ENCODE peak calls at places on chromosomes 11 and 22, in five cellular contexts. G is lower lobe of right lung; F is CD8-positive, alpha-beta memory T cell; M is cardiac fibroblast; O is kidney. A is an unnamed sample.

GRCh38 chr11:75236062-75236461 is 4.5 kb upstream of the TPBGL start:
- DNase-seq in G (no peak), F (no peak), O (no peak), M (no peak), A (no peak)

GRCh38 chr22:30280495-30280894 is 8.8 kb downstream of the CASTOR1 start:
- DNase-seq in G (no peak), M (no peak), O (no peak), F (no peak), A (no peak)

GRCh38 chr22:35866646-35867045 is 149.0 kb downstream of the APOL5 start:
- DNase-seq in M (peak), O (no peak), G (no peak), F (no peak), A (no peak)

GRCh38 chr22:24326266-24326665 is 55.6 kb downstream of the SPECC1L start:
- DNase-seq in G (no peak), F (no peak), O (no peak), M (no peak), A (no peak)

GRCh38 chr11:124199702-124200101 is 16.6 kb downstream of the OR10D3 start:
- DNase-seq in M (no peak), F (no peak), O (no peak), G (no peak), A (no peak)

GRCh38 chr22:32355760-32356159 is 1.9 kb upstream of the RFPL3 start:
- DNase-seq in G (no peak), F (no peak), M (no peak), O (no peak), A (no peak)

GRCh38 chr22:22698263-22698750 is 53.9 kb downstream of the GGTLC2 start:
- DNase-seq in G (no peak), F (no peak), M (no peak), O (peak), A (no peak)

GRCh38 chr11:64722141-64723050 is 601 bp downstream of the NRXN2 start:
- DNase-seq in O (no peak), F (no peak), G (no peak), M (no peak), A (no peak)

GRCh38 chr11:21396351-21397008 is 727.1 kb downstream of the NELL1 start:
- DNase-seq in F (no peak), O (no peak), G (no peak), M (no peak), A (no peak)

GRCh38 chr11:110894224-110894623 is 182.0 kb upstream of the ARHGAP20 start:
- DNase-seq in F (no peak), O (no peak), M (no peak), G (no peak), A (no peak)

GRCh38 chr11:123176785-123177184 is 18.3 kb downstream of the CLMP start:
- DNase-seq in M (no peak), O (no peak), F (no peak), G (no peak), A (no peak)

GRCh38 chr11:12868315-12869073 is 140.6 kb upstream of the RASSF10 start:
- DNase-seq in O (no peak), M (peak), F (no peak), G (no peak), A (no peak)

GRCh38 chr22:19801340-19802000 is 40.9 kb downstream of the TBX1 start:
- DNase-seq in F (no peak), G (peak), O (peak), M (no peak), A (no peak)

GRCh38 chr11:36002196-36002595 is 58.3 kb downstream of the LDLRAD3 start:
- DNase-seq in O (no peak), F (no peak), G (no peak), M (no peak), A (no peak)

GRCh38 chr11:131581006-131581405 is 210.6 kb downstream of the NTM start:
- DNase-seq in G (no peak), O (no peak), M (no peak), F (no peak), A (no peak)

GRCh38 chr11:18575361-18575760 is 13.2 kb downstream of the UEVLD start:
- DNase-seq in M (no peak), O (no peak), G (no peak), F (no peak), A (no peak)

GRCh38 chr11:120316880-120317688 is 8.0 kb upstream of the TLCD5 start:
- DNase-seq in O (peak), F (no peak), M (peak), G (peak), A (peak)

GRCh38 chr11:120136356-120136755 is 1.6 kb downstream of the TRIM29 start:
- DNase-seq in G (peak), M (no peak), O (no peak), F (no peak), A (no peak)

GRCh38 chr22:24803064-24803542 is 2.9 kb upstream of the SGSM1 start:
- DNase-seq in F (peak), O (no peak), M (peak), G (no peak), A (peak)

GRCh38 chr11:36743039-36743438 is 145.0 kb upstream of the RAG2 start:
- DNase-seq in F (no peak), G (no peak), M (no peak), O (no peak), A (no peak)

GRCh38 chr22:29245626-29246385 is 22.0 kb downstream of the RHBDD3 start:
- DNase-seq in M (peak), O (peak), G (peak), F (peak), A (peak)

GRCh38 chr11:79119491-79120284 is 321.1 kb downstream of the TENM4 start:
- DNase-seq in G (no peak), O (no peak), F (no peak), M (no peak), A (no peak)

GRCh38 chr11:9263840-9264380 is 1.2 kb downstream of the DENND5A start:
- DNase-seq in M (peak), F (no peak), G (no peak), O (no peak), A (no peak)

GRCh38 chr11:14132312-14132711 is 169.8 kb downstream of the SPON1 start:
- DNase-seq in O (no peak), F (no peak), G (no peak), M (peak), A (no peak)

GRCh38 chr11:126702987-126703386 is 297.6 kb downstream of the KIRREL3 start:
- DNase-seq in F (no peak), O (no peak), G (no peak), M (no peak), A (no peak)

GRCh38 chr11:43948341-43949185 is 6.1 kb downstream of the C11orf96 start:
- DNase-seq in G (no peak), F (no peak), O (no peak), M (no peak), A (no peak)

GRCh38 chr11:10638285-10638684 is 55.3 kb downstream of the IRAG1 start:
- DNase-seq in M (peak), F (no peak), O (no peak), G (no peak), A (peak)

GRCh38 chr11:12160680-12161079 is 50.3 kb downstream of the MICAL2 start:
- DNase-seq in F (no peak), M (no peak), O (peak), G (peak), A (no peak)

GRCh38 chr22:30459206-30460052 is 12.4 kb downstream of the SEC14L3 start:
- DNase-seq in O (no peak), F (no peak), M (peak), G (no peak), A (no peak)

GRCh38 chr11:122750047-122750446 is 88.3 kb upstream of the CRTAM start:
- DNase-seq in F (no peak), M (no peak), G (no peak), O (no peak), A (no peak)

GRCh38 chr22:45310331-45311032 is 748 bp downstream of the FAM118A start:
- DNase-seq in F (no peak), G (peak), M (no peak), O (no peak), A (no peak)

DNA sequence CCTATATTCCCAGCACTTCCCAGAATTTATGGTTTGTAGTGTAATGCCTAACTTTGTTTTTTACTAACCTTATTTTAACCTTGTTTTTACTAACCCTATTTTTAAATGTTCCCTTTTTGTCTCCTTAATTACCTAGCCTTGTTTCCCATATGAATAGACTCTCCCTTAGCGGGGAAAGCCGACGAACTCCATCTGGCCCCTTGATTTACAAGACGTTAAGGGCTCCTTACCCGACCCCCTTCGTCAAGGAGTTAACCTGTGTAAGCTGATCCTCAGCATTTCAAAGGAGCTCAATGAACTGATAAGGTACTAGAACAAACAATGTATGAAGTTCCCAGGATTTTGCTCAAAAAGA is 17.1 kb downstream of the APOBEC3H start:
- DNase-seq in O (no peak), G (peak), F (no peak), M (no peak), A (no peak)
- H3K4me3 ChIP-seq in O (no peak), G (no peak), F (no peak), M (no peak), A (no peak)

GRCh38 chr22:49600452-49600847 is 227.2 kb downstream of the BRD1 start:
- DNase-seq in G (no peak), F (no peak), M (no peak), O (no peak), A (no peak)
- H3K4me3 ChIP-seq in G (no peak), F (no peak), M (no peak), O (no peak), A (no peak)

GRCh38 chr11:96333076-96333744 is 9.8 kb downstream of the MAML2 start:
- DNase-seq in M (no peak), G (no peak), O (no peak), F (no peak), A (no peak)
- H3K4me3 ChIP-seq in M (no peak), G (no peak), O (no peak), F (no peak), A (no peak)

GRCh38 chr11:3809624-3809928 is 1.2 kb downstream of the PGAP2 start:
- DNase-seq in F (no peak), G (no peak), M (no peak), O (no peak), A (no peak)
- H3K4me3 ChIP-seq in F (no peak), G (no peak), M (no peak), O (no peak), A (no peak)

GRCh38 chr11:62548545-62549335 is 2.1 kb upstream of the AHNAK start:
- DNase-seq in O (no peak), G (no peak), M (peak), F (no peak), A (no peak)
- H3K4me3 ChIP-seq in O (no peak), G (no peak), M (peak), F (no peak), A (no peak)

GRCh38 chr11:26283852-26284421 is 48.0 kb upstream of the ANO3 start:
- DNase-seq in F (no peak), G (no peak), O (no peak), M (no peak), A (no peak)
- H3K4me3 ChIP-seq in F (no peak), G (no peak), O (peak), M (peak), A (no peak)

GRCh38 chr11:128502736-128503135 is 84.6 kb downstream of the ETS1 start:
- DNase-seq in M (peak), F (no peak), O (no peak), G (no peak), A (no peak)
- H3K4me3 ChIP-seq in M (no peak), F (peak), O (no peak), G (no peak), A (no peak)